ENCODE peak calls at places on chromosomes 7 and 10, in four cellular contexts. S is PC-3, R is psoas muscle, T is stomach. N is an unnamed sample.

GRCh38 chr7:150988230-150989226 is 2.3 kb upstream of the NOS3 start:
- DNase-seq in S (peak; percentile 37), R (peak; percentile 77), T (no peak), N (peak; percentile 26)

GRCh38 chr7:135248546-135248945 is 14.9 kb downstream of the STRA8 start:
- DNase-seq in S (no peak), R (no peak), T (no peak), N (no peak)

GRCh38 chr10:76973515-76974289 is 663.9 kb downstream of the KCNMA1 start:
- DNase-seq in S (peak; percentile 99), R (no peak), T (no peak), N (no peak)

GRCh38 chr7:106050002-106050742 is 61.9 kb downstream of the SYPL1 start:
- DNase-seq in S (peak; percentile 50), R (no peak), T (no peak), N (no peak)

GRCh38 chr7:39624935-39625694 is 1.7 kb downstream of the RALA start:
- DNase-seq in S (peak; percentile 13), R (no peak), T (no peak), N (no peak)

GRCh38 chr10:98425511-98426352 is 10.8 kb upstream of the PYROXD2 start:
- DNase-seq in S (peak; percentile 54), R (no peak), T (peak; percentile 53), N (no peak)

GRCh38 chr10:75512534-75512933 is 81.1 kb downstream of the LRMDA start:
- DNase-seq in S (peak; percentile 70), R (no peak), T (peak; percentile 61), N (no peak)

GRCh38 chr7:153567426-153567825 is 484.8 kb upstream of the DPP6 start:
- DNase-seq in S (no peak), R (peak; percentile 55), T (no peak), N (no peak)

GRCh38 chr7:24821045-24821853 is 64.0 kb upstream of the GSDME start:
- DNase-seq in S (peak; percentile 96), R (peak; percentile 69), T (peak; percentile 71), N (no peak)

GRCh38 chr7:158663428-158663741 is 41.2 kb downstream of the NCAPG2 start:
- DNase-seq in S (no peak), R (no peak), T (no peak), N (no peak)

GRCh38 chr10:47340613-47341170 is 7.5 kb upstream of the RBP3 start:
- DNase-seq in S (peak; percentile 67), R (peak; percentile 70), T (peak; percentile 68), N (no peak)

GRCh38 chr7:105024734-105025133 is 10.7 kb downstream of the KMT2E start:
- DNase-seq in S (peak; percentile 72), R (no peak), T (no peak), N (no peak)

DNA sequence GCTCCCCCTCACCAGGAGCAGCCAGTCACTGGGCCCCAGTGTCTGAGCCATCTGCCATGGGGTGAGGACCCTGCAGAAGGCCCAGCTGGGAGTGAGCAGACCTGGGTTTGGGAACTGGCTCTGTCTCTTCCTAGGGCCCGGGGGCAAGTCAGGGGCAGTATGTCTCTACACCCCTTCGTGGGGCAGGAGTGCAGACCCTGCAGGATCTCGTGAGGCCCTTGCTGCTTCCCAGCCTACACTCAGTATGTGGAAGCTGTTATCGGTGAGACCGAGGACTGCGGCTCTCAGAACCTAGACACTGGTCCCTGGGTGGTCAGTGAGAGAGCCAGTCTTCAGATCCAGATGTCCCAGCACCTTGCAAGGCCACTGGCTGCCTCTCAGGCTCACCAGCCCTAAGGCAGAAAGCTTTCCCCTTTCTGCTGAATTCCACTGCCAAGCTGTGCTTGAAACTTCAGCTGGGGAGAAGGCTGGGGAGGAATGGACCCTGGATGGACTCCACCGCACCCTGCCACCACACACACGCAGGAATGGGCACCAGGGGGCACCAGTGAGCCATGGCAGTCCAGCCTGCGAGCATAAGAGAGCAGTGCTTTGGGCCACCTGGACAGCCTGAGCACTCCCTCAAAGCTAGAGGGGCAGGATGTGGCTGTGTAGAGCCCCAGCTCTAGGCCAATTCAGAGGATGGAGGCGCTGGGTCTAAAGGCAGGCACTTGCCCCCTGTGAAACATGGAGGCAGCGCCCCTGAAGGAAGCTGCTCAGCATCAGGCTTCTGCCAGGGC is 21.4 kb downstream of the TMEM72 start:
- DNase-seq in S (peak; percentile 91), R (peak; percentile 96), T (peak; percentile 96), N (peak; percentile 91)
- H3K27ac ChIP-seq in S (no peak overlapping the region), R (no peak overlapping the region), T (no peak overlapping the region), N (peak overlapping the region; percentile 3)

GRCh38 chr10:114590983-114591382 is 67.1 kb downstream of the ABLIM1 start:
- DNase-seq in S (no peak), R (no peak), T (no peak), N (no peak)

GRCh38 chr10:114596793-114597192 is 61.3 kb downstream of the ABLIM1 start:
- DNase-seq in S (no peak), R (no peak), T (no peak), N (no peak)

GRCh38 chr10:114593240-114593792 is 64.8 kb downstream of the ABLIM1 start:
- DNase-seq in S (no peak), R (no peak), T (no peak), N (no peak)

GRCh38 chr10:114593816-114594468 is 64.1 kb downstream of the ABLIM1 start:
- DNase-seq in S (no peak), R (no peak), T (no peak), N (no peak)
- H3K27ac ChIP-seq in S (no peak overlapping the region), R (no peak overlapping the region), T (no peak overlapping the region), N (no peak overlapping the region)

GRCh38 chr7:91299952-91300775 is 35.9 kb downstream of the FZD1 start:
- DNase-seq in S (no peak), R (no peak), T (no peak), N (no peak)
- H3K27ac ChIP-seq in S (no peak overlapping the region), R (no peak overlapping the region), T (no peak overlapping the region), N (no peak overlapping the region)

GRCh38 chr7:37369904-37370303 is 78.8 kb downstream of the ELMO1 start:
- DNase-seq in S (no peak), R (no peak), T (no peak), N (no peak)
- H3K27ac ChIP-seq in S (no peak overlapping the region), R (no peak overlapping the region), T (no peak overlapping the region), N (no peak overlapping the region)

GRCh38 chr10:15167411-15168295 is 840 bp downstream of the NMT2 start:
- DNase-seq in S (peak; percentile 34), R (peak; percentile 73), T (peak; percentile 42), N (peak; percentile 57)

GRCh38 chr10:15168296-15168780 is at the start of gene NMT2:
- DNase-seq in S (peak; percentile 65), R (peak; percentile 95), T (no peak), N (no peak)

GRCh38 chr10:15172306-15172840 is 3.9 kb upstream of the NMT2 start:
- DNase-seq in S (no peak), R (no peak), T (no peak), N (no peak)

GRCh38 chr10:15168781-15169554 is 475 bp upstream of the NMT2 start:
- DNase-seq in S (peak; percentile 73), R (peak; percentile 98), T (peak; percentile 97), N (peak; percentile 98)

DNA sequence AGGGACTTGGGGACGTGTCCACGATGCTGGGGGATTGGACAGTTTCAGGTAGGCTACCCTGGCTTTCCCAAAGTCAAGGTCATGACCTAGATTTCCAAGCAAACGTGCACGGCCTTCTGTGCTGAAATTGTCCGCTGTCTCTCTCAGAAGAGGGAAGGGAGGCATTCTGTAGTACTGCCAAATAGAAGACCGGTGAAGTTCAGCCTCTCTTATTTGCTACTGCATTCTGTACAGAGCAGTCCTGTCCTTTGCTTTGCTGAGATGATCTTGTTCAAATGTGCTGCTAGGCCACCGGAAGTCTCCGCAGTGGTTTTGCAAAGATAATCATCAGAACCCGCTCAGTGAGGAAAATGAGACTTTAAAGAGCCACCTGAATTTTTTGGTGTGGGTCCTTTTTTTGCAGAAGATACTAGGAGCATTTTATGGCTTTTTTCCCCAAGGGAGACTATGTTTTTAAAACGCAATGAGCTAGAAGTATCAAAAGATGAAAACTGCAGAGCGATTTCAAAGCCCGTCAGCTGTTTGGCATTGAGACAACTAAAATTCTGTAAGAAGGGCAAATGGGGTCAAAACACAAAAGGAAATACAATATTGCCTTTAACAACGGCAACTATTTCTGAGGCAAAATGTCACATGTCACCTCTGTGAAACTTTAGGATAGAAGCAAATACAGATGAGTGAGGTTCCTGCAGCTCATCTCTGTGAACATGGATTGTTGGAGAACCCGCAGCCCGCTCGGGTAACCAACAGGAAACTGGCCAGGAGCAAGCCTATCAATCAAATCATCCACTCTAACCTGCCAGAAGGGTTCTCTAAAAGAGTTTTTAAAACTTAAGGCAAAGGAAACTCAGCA is 1.3 kb upstream of the NMT2 start:
- DNase-seq in S (no peak), R (peak; percentile 49), T (no peak), N (no peak)
- H3K27ac ChIP-seq in S (no peak overlapping the region), R (peak overlapping the region; percentile 58), T (peak overlapping the region; percentile 20), N (peak overlapping the region; percentile 76)

GRCh38 chr7:55022618-55022985 is 3.8 kb downstream of the EGFR start:
- DNase-seq in S (no peak), R (no peak), T (no peak), N (no peak)
- H3K27ac ChIP-seq in S (no peak overlapping the region), R (peak overlapping the region; percentile 77), T (peak overlapping the region; percentile 93), N (no peak overlapping the region)

DNA sequence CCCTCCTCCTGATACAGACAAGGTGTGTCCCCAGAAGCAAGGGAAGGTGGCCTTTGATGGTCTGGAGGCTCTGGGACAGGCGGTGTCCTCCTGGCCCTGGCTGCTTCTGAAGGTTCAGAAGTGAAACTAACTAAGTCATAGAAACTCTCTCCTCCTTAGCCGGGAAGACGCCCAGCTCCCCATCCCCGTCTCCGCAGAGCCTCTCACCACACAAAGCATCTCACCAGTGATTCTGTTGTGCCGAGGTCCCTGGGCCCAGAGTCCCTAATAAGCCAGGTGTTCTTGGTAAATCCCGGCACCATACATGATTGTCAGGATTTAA is 9.4 kb downstream of the HKDC1 start:
- DNase-seq in S (no peak), R (no peak), T (no peak), N (no peak)
- H3K27ac ChIP-seq in S (no peak overlapping the region), R (no peak overlapping the region), T (peak overlapping the region; percentile 63), N (no peak overlapping the region)

GRCh38 chr10:125691160-125691981 is 8.4 kb upstream of the TEX36 start:
- DNase-seq in S (peak; percentile 74), R (no peak), T (no peak), N (no peak)

GRCh38 chr10:125698599-125698998 is 15.6 kb upstream of the TEX36 start:
- DNase-seq in S (no peak), R (no peak), T (no peak), N (no peak)

GRCh38 chr10:125692932-125693847 is 10.2 kb upstream of the TEX36 start:
- DNase-seq in S (no peak), R (no peak), T (no peak), N (no peak)

GRCh38 chr10:125692246-125692931 is 9.4 kb upstream of the TEX36 start:
- DNase-seq in S (no peak), R (no peak), T (no peak), N (no peak)

DNA sequence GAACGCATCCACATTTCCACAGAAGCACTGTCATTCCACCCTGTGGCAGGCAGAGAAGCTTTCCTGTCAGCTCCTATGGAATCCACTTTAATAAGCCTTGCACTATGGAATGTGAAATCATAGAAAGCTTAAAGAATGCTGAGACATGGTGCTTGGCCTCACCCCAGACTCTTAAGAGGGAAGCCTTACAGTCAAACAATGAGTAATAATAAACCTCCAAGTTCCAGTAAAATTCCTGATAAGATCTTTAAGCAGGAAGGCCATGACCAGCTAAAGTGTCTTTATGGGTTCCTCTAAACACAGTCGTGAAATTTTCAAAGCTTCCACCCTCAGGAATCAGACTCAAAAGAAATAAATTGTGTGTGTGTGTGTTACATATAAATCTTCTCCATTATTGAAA is 11.9 kb upstream of the TEX36 start:
- DNase-seq in S (peak; percentile 88), R (no peak), T (no peak), N (no peak)
- H3K27ac ChIP-seq in S (peak overlapping the region; percentile 42), R (no peak overlapping the region), T (no peak overlapping the region), N (no peak overlapping the region)

N was measured in substantia nigra.